ENCODE peak calls at places on chromosome 4, in ten cellular contexts. S, K, A, V, O, X, E, U, P and L are unnamed samples.

GRCh38 chr4:7828926-7829325 is 110.7 kb downstream of the AFAP1 start:
- DNase-seq in S (no peak), K (no peak), A (peak), V (no peak), O (no peak), X (no peak), E (peak), U (peak), P (no peak), L (no peak)

GRCh38 chr4:40003986-40004385 is 26.3 kb upstream of the PDS5A start:
- DNase-seq in S (no peak), K (no peak), A (peak), V (no peak), O (no peak), X (no peak), E (peak), U (peak), P (no peak), L (no peak)

GRCh38 chr4:118683513-118683912 is 1.7 kb upstream of the METTL14 start:
- DNase-seq in S (no peak), K (no peak), A (no peak), V (no peak), O (no peak), X (no peak), E (no peak), U (no peak), P (no peak), L (no peak)

GRCh38 chr4:114603455-114603854 is 4.8 kb downstream of the UGT8 start:
- DNase-seq in S (no peak), K (no peak), A (no peak), V (no peak), O (no peak), X (no peak), E (no peak), U (no peak), P (no peak), L (no peak)

GRCh38 chr4:44801384-44801783 is 75.0 kb upstream of the GNPDA2 start:
- DNase-seq in S (no peak), K (no peak), A (no peak), V (no peak), O (no peak), X (no peak), E (no peak), U (no peak), P (no peak), L (no peak)

GRCh38 chr4:112270643-112271484 is 14.8 kb downstream of the TIFA start:
- DNase-seq in S (no peak), K (no peak), A (peak), V (no peak), O (no peak), X (no peak), E (peak), U (peak), P (no peak), L (no peak)

GRCh38 chr4:7041246-7041645 is 1.9 kb upstream of the TADA2B start:
- DNase-seq in S (no peak), K (no peak), A (no peak), V (no peak), O (no peak), X (no peak), E (no peak), U (no peak), P (no peak), L (no peak)

GRCh38 chr4:98518555-98519267 is 139.7 kb downstream of the TSPAN5 start:
- DNase-seq in S (no peak), K (no peak), A (no peak), V (no peak), O (no peak), X (no peak), E (no peak), U (no peak), P (no peak), L (no peak)

GRCh38 chr4:87489678-87490077 is 39.5 kb downstream of the SPARCL1 start:
- DNase-seq in S (no peak), K (no peak), A (no peak), V (no peak), O (no peak), X (no peak), E (peak), U (no peak), P (no peak), L (no peak)

GRCh38 chr4:169071781-169072180 is 61.7 kb upstream of the CBR4 start:
- DNase-seq in S (no peak), K (no peak), A (no peak), V (no peak), O (no peak), X (no peak), E (no peak), U (no peak), P (no peak), L (no peak)

GRCh38 chr4:109702950-109703663 is at the start of gene CASP6:
- DNase-seq in S (peak), K (peak), A (peak), V (peak), O (peak), X (peak), E (peak), U (peak), P (peak), L (peak)

GRCh38 chr4:184911310-184911709 is 85.5 kb upstream of the ACSL1 start:
- DNase-seq in S (no peak), K (peak), A (no peak), V (no peak), O (no peak), X (no peak), E (no peak), U (peak), P (no peak), L (no peak)

GRCh38 chr4:21856754-21857153 is 91.8 kb downstream of the KCNIP4 start:
- DNase-seq in S (no peak), K (no peak), A (no peak), V (no peak), O (no peak), X (no peak), E (no peak), U (no peak), P (no peak), L (no peak)

GRCh38 chr4:39814403-39815185 is 116.7 kb downstream of the UBE2K start:
- DNase-seq in S (peak), K (peak), A (peak), V (peak), O (no peak), X (no peak), E (peak), U (no peak), P (no peak), L (no peak)

GRCh38 chr4:86855572-86855971 is 6.4 kb upstream of the SLC10A6 start:
- DNase-seq in S (no peak), K (no peak), A (peak), V (no peak), O (no peak), X (no peak), E (peak), U (peak), P (no peak), L (no peak)

GRCh38 chr4:53478671-53479456 is 101.4 kb downstream of the FIP1L1 start:
- DNase-seq in S (no peak), K (no peak), A (peak), V (no peak), O (no peak), X (no peak), E (peak), U (peak), P (no peak), L (no peak)